ENCODE peak calls at places on chromosomes 5 and 9, in eight cellular contexts. Y is IMR-90, F is fibroblast of the aortic adventitia, M is PC-9, K is Peyer's patch, S is left ventricle myocardium inferior, V is heart right ventricle, L is endothelial cell. T is an unnamed sample.

GRCh38 chr5:173242079-173242478 is 7.1 kb upstream of the NKX2-5 start:
- DNase-seq in K (no peak), S (no peak), V (no peak), M (no peak), F (no peak), L (no peak), Y (no peak), T (no peak)

GRCh38 chr5:169668732-169669131 is 31.7 kb downstream of the DOCK2 start:
- DNase-seq in M (no peak), F (peak), V (no peak), S (no peak), L (no peak), Y (no peak), K (no peak), T (no peak)

GRCh38 chr5:124706041-124706440 is 40.4 kb downstream of the ZNF608 start:
- DNase-seq in S (no peak), Y (no peak), K (no peak), L (no peak), V (no peak), M (no peak), F (no peak), T (no peak)

GRCh38 chr9:105332471-105332870 is 88.0 kb downstream of the SLC44A1 start:
- DNase-seq in V (no peak), K (no peak), Y (peak), M (no peak), L (no peak), S (no peak), F (peak), T (no peak)

GRCh38 chr5:146291421-146292074 is 47.1 kb upstream of the POU4F3 start:
- DNase-seq in K (no peak), L (peak), V (peak), S (no peak), M (no peak), Y (peak), F (peak), T (peak)

GRCh38 chr5:170404398-170404797 is 15.2 kb upstream of the KCNMB1 start:
- DNase-seq in Y (no peak), M (no peak), S (no peak), L (no peak), K (no peak), V (no peak), F (no peak), T (no peak)

GRCh38 chr9:91101598-91102168 is 260.0 kb downstream of the AUH start:
- DNase-seq in M (no peak), L (no peak), S (no peak), V (no peak), F (no peak), Y (no peak), K (peak), T (no peak)

GRCh38 chr9:69785757-69786156 is 25.9 kb upstream of the PTAR1 start:
- DNase-seq in F (peak), Y (peak), K (no peak), L (no peak), S (no peak), V (no peak), M (no peak), T (no peak)

GRCh38 chr5:149130121-149130931 is 11.0 kb upstream of the ABLIM3 start:
- DNase-seq in S (no peak), Y (peak), L (no peak), K (no peak), M (no peak), F (peak), V (no peak), T (no peak)
- TF ChIP-seq CTCF in S (peak), Y (peak), L (no peak), K (no peak), M (peak), F (peak), V (peak), T (no peak)

GRCh38 chr5:90844931-90845330 is 286.3 kb downstream of the ADGRV1 start:
- DNase-seq in L (no peak), M (no peak), K (no peak), F (no peak), V (no peak), Y (no peak), S (no peak), T (no peak)

GRCh38 chr5:90853759-90854515 is 295.3 kb downstream of the ADGRV1 start:
- DNase-seq in L (no peak), K (no peak), F (no peak), M (no peak), Y (no peak), S (no peak), V (no peak), T (no peak)

GRCh38 chr5:90855296-90855990 is 296.8 kb downstream of the ADGRV1 start:
- DNase-seq in Y (no peak), L (no peak), M (no peak), K (no peak), S (no peak), F (no peak), V (no peak), T (no peak)

GRCh38 chr5:90849939-90850338 is 291.3 kb downstream of the ADGRV1 start:
- DNase-seq in M (no peak), F (no peak), K (no peak), Y (no peak), S (no peak), L (no peak), V (no peak), T (no peak)
- TF ChIP-seq CTCF in M (no peak), F (no peak), K (no peak), Y (no peak), S (no peak), L (no peak), V (no peak), T (no peak)

DNA sequence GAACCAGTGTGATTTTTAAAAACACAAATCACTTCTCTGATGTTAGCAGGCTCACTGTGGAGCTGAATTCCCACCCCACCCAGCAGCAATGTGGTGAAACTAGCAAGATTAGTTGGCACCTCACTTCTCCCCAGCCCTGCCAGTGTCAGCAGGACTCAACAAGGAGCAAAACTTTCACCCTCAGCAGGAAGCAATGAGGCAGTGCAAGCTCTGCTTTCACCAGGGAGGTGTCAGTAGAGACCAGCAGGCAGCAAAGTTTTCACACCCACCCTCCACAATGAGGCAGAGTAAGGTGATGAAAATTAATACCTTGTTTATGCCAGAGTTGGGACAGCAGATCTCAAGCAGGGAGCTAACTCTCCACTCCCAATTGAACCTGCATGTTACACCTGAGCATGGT is 565.0 kb downstream of the CETN3 start:
- DNase-seq in M (no peak), L (no peak), Y (no peak), K (no peak), V (no peak), S (no peak), F (no peak), T (no peak)
- TF ChIP-seq CTCF in M (no peak), L (no peak), Y (no peak), K (no peak), V (no peak), S (no peak), F (no peak), T (no peak)

DNA sequence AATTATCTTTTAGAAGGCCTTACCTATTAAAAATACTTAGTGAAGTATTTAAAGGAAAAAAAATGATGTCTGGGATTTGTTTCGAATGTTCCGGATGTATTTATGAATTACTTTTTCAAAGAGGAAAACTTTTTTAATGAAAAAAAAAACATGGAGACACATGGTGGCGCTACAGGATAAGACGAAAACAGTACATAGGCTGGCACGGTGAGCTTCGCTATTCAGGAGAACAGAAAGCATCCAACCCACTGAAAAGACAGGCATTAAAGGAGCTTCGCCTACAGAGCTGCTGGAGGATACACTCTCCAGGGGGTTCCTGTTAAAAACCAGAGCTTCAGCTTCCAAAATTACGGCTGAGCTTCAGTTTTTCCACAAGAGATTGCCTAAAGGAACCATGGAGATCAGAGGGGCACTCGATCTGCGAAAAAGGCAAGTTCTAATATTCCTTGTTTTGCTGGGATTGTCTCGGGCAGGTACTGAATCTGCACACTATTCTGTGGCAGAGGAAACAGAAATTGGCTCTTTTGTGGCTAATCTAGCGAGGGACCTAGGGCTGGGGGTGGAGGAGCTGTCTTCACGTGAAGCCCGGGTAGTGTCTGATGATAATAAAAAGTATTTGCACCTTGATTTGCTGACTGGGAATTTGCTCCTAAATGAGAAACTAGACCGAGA is at the start of gene PCDHB14:
- DNase-seq in F (peak), S (no peak), V (no peak), L (peak), K (no peak), Y (peak), M (peak), T (no peak)
- TF ChIP-seq CTCF in F (no peak), S (no peak), V (peak), L (peak), K (no peak), Y (peak), M (peak), T (peak)

GRCh38 chr9:108105885-108106284 is 616.3 kb upstream of the KLF4 start:
- DNase-seq in S (no peak), K (no peak), M (no peak), F (peak), Y (no peak), L (no peak), V (no peak), T (peak)
- TF ChIP-seq CTCF in S (peak), K (no peak), M (no peak), F (peak), Y (no peak), L (no peak), V (no peak), T (no peak)

GRCh38 chr5:128674837-128675446 is 136.9 kb upstream of the FBN2 start:
- DNase-seq in Y (peak), F (peak), L (peak), K (peak), S (no peak), V (no peak), M (peak), T (peak)
- TF ChIP-seq CTCF in Y (peak), F (peak), L (peak), K (no peak), S (peak), V (peak), M (peak), T (peak)

DNA sequence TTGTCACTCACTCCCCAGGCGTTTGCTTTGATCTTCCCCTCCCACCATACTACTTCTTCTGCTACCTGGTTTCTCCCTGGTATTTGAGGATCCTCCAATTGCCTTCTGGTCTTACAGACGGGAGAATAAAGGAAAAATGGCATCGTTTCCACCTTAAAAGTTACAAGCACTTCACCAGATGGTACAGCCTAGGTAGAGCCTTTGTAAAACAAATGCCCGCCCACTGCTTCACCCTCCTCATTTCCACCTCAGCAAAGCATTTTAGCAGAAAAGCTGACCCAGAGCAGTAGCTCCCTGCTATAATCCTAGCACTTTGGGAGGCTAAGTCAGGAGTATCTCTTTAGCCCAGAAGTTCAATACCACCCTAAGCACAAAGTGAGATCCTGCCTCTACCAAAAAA is 5.1 kb upstream of the ANXA2R start:
- DNase-seq in Y (no peak), F (no peak), K (no peak), M (no peak), S (no peak), L (no peak), V (no peak), T (no peak)
- TF ChIP-seq CTCF in Y (no peak), F (no peak), K (no peak), M (no peak), S (no peak), L (no peak), V (no peak), T (no peak)

GRCh38 chr5:6432206-6432605 is 16.5 kb upstream of the UBE2QL1 start:
- DNase-seq in F (no peak), M (no peak), Y (no peak), S (no peak), L (no peak), K (no peak), V (no peak), T (no peak)

GRCh38 chr5:6434737-6435136 is 13.9 kb upstream of the UBE2QL1 start:
- DNase-seq in Y (no peak), K (no peak), L (no peak), V (no peak), M (no peak), F (no peak), S (no peak), T (no peak)

GRCh38 chr5:6431214-6432195 is 17.2 kb upstream of the UBE2QL1 start:
- DNase-seq in S (no peak), Y (no peak), V (no peak), F (no peak), L (no peak), M (no peak), K (no peak), T (no peak)

GRCh38 chr5:6436715-6437340 is 11.8 kb upstream of the UBE2QL1 start:
- DNase-seq in F (no peak), V (no peak), Y (no peak), K (no peak), S (no peak), L (no peak), M (no peak), T (no peak)

GRCh38 chr5:6435356-6435755 is 13.3 kb upstream of the UBE2QL1 start:
- DNase-seq in Y (no peak), V (no peak), M (no peak), S (no peak), F (no peak), L (peak), K (no peak), T (peak)
- TF ChIP-seq CTCF in Y (peak), V (peak), M (peak), S (peak), F (peak), L (peak), K (no peak), T (peak)

T was measured in nephron progenitor cell.